ENCODE peak calls at places on chromosomes 6 and 20, in six cellular contexts. K is activated T-cell treated with anti-CD3 and anti-CD28 coated beads for 1 hour; S is HEK293T; I is AG10803; A is stimulated activated CD4-positive, alpha-beta T cell treated with anti-CD3 and anti-CD28 coated beads, Interleukin-12 subunit alpha, Interleukin-12 subunit beta, amount 100 ng/mL, for 4 hours; O is RWPE1. X is an unnamed sample.
A peak's percentile ranks its signal among the peaks of the same experiment; 100 is the strongest.

GRCh38 chr6:97394160-97394748 is 111.2 kb upstream of the MMS22L start:
- DNase-seq in K (peak; percentile 7), S (peak; percentile 57), I (peak; percentile 52), A (peak; percentile 10), O (peak; percentile 60), X (peak; percentile 10)

GRCh38 chr6:114762145-114762544 is 419.3 kb upstream of the HS3ST5 start:
- DNase-seq in K (no peak), S (no peak), I (no peak), A (no peak), O (no peak), X (no peak)

GRCh38 chr6:128532827-128533226 is 12.4 kb upstream of the PTPRK start:
- DNase-seq in K (no peak), S (no peak), I (no peak), A (no peak), O (no peak), X (no peak)

GRCh38 chr20:40958598-40958997 is 70.0 kb upstream of the TOP1 start:
- DNase-seq in K (no peak), S (no peak), I (no peak), A (no peak), O (no peak), X (peak; percentile 50)

GRCh38 chr20:62381202-62381797 is 5.6 kb upstream of the RPS21 start:
- DNase-seq in K (no peak), S (no peak), I (no peak), A (no peak), O (peak; percentile 70), X (no peak)

GRCh38 chr6:140346461-140346860 is 972.0 kb upstream of the CITED2 start:
- DNase-seq in K (no peak), S (no peak), I (peak; percentile 20), A (no peak), O (no peak), X (no peak)

GRCh38 chr20:41133709-41134361 is 3.5 kb upstream of the PLCG1 start:
- DNase-seq in K (no peak), S (no peak), I (no peak), A (peak; percentile 47), O (peak; percentile 97), X (no peak)

GRCh38 chr6:12034831-12035230 is 22.7 kb downstream of the HIVEP1 start:
- DNase-seq in K (no peak), S (no peak), I (peak; percentile 18), A (no peak), O (no peak), X (peak; percentile 27)

GRCh38 chr20:13336308-13337089 is 115.4 kb downstream of the ISM1 start:
- DNase-seq in K (no peak), S (no peak), I (no peak), A (no peak), O (peak; percentile 62), X (no peak)

GRCh38 chr6:169008641-169009040 is 245.0 kb downstream of the THBS2 start:
- DNase-seq in K (no peak), S (no peak), I (no peak), A (no peak), O (no peak), X (peak; percentile 55)

GRCh38 chr6:54003316-54003715 is 107.9 kb upstream of the MLIP start:
- DNase-seq in K (no peak), S (no peak), I (no peak), A (no peak), O (peak; percentile 22), X (no peak)

GRCh38 chr6:154852700-154853099 is 119.5 kb downstream of the SCAF8 start:
- DNase-seq in K (no peak), S (peak; percentile 65), I (no peak), A (no peak), O (no peak), X (peak; percentile 15)

GRCh38 chr6:20686142-20686541 is 151.9 kb downstream of the CDKAL1 start:
- DNase-seq in K (no peak), S (no peak), I (no peak), A (no peak), O (no peak), X (no peak)

GRCh38 chr6:7932625-7933024 is 22.0 kb upstream of the TXNDC5 start:
- DNase-seq in K (no peak), S (no peak), I (no peak), A (no peak), O (no peak), X (no peak)

GRCh38 chr20:33719277-33719988 is 677 bp downstream of the PXMP4 start:
- DNase-seq in K (no peak), S (no peak), I (no peak), A (no peak), O (no peak), X (no peak)

GRCh38 chr6:131295081-131295480 is 159.8 kb downstream of the AKAP7 start:
- DNase-seq in K (no peak), S (no peak), I (no peak), A (no peak), O (no peak), X (no peak)

GRCh38 chr20:32052792-32053362 is 835 bp downstream of the HCK start:
- DNase-seq in K (no peak), S (no peak), I (no peak), A (no peak), O (no peak), X (no peak)

GRCh38 chr6:163670283-163670682 is 255.8 kb downstream of the QKI start:
- DNase-seq in K (no peak), S (no peak), I (no peak), A (no peak), O (no peak), X (no peak)

GRCh38 chr20:60071965-60072364 is 113.7 kb downstream of the CDH26 start:
- DNase-seq in K (no peak), S (no peak), I (peak; percentile 17), A (no peak), O (peak; percentile 80), X (no peak)

GRCh38 chr6:39193201-39193791 is 36.0 kb downstream of the KCNK5 start:
- DNase-seq in K (no peak), S (no peak), I (no peak), A (no peak), O (no peak), X (no peak)

GRCh38 chr20:9458075-9458818 is 56.1 kb upstream of the LAMP5 start:
- DNase-seq in K (no peak), S (peak; percentile 15), I (peak; percentile 51), A (no peak), O (no peak), X (peak; percentile 16)

GRCh38 chr20:2101057-2101934 is at the start of gene STK35:
- DNase-seq in K (no peak), S (peak; percentile 70), I (no peak), A (peak; percentile 66), O (peak; percentile 89), X (peak; percentile 86)

GRCh38 chr20:38084425-38084951 is 50.9 kb downstream of the RPRD1B start:
- DNase-seq in K (no peak), S (no peak), I (peak; percentile 77), A (no peak), O (no peak), X (peak; percentile 16)